ENCODE peak calls at places on chromosomes 3 and 15, in five cellular contexts. D, R, N, O and B are unnamed samples. For H3K4me1, the result is how much of the 10 kb centered on the place peaks cover.

GRCh38 chr3:46902188-46902631 is 24.7 kb downstream of the PTH1R start:
- DNase-seq in D (peak), R (no peak), N (no peak), O (no peak), B (no peak)

GRCh38 chr3:159175391-159175725 is 373.5 kb downstream of the MFSD1 start:
- DNase-seq in D (no peak), R (no peak), N (no peak), O (no peak), B (no peak)

GRCh38 chr3:11627612-11628011 is 16.1 kb downstream of the VGLL4 start:
- DNase-seq in D (no peak), R (no peak), N (no peak), O (no peak), B (no peak)

GRCh38 chr3:16290827-16291196 is 25.8 kb downstream of the OXNAD1 start:
- DNase-seq in D (no peak), R (no peak), N (peak), O (no peak), B (no peak)

GRCh38 chr3:69691860-69692259 is 47.4 kb upstream of the MITF start:
- DNase-seq in D (no peak), R (no peak), N (no peak), O (no peak), B (no peak)

GRCh38 chr3:79898907-79899306 is 131.1 kb upstream of the ROBO1 start:
- DNase-seq in D (no peak), R (no peak), N (no peak), O (no peak), B (no peak)

GRCh38 chr15:90826886-90827435 is 41.4 kb upstream of the FURIN start:
- DNase-seq in D (no peak), R (no peak), N (no peak), O (no peak), B (no peak)

GRCh38 chr3:119628816-119629445 is 31.2 kb downstream of the PLA1A start:
- DNase-seq in D (no peak), R (peak), N (no peak), O (no peak), B (no peak)

GRCh38 chr3:58411036-58411435 is 22.6 kb downstream of the PDHB start:
- DNase-seq in D (no peak), R (no peak), N (no peak), O (no peak), B (no peak)

GRCh38 chr3:141057436-141057835 is 6.3 kb downstream of the SPSB4 start:
- DNase-seq in D (no peak), R (no peak), N (no peak), O (no peak), B (no peak)

GRCh38 chr15:53976844-53977392 is 1.3 kb upstream of the UNC13C start:
- DNase-seq in D (peak), R (no peak), N (no peak), O (no peak), B (peak)

GRCh38 chr15:100772478-100773378 is 106.9 kb upstream of the ALDH1A3 start:
- DNase-seq in D (no peak), R (no peak), N (no peak), O (no peak), B (no peak)

GRCh38 chr15:25670025-25670554 is 193.0 kb downstream of the ATP10A start:
- DNase-seq in D (no peak), R (peak), N (peak), O (peak), B (peak)

GRCh38 chr15:101615414-101615985 is 36.7 kb downstream of the TM2D3 start:
- DNase-seq in D (no peak), R (peak), N (peak), O (no peak), B (no peak)

GRCh38 chr3:100151024-100151707 is 36.9 kb upstream of the FILIP1L start:
- DNase-seq in D (no peak), R (no peak), N (no peak), O (no peak), B (no peak)

GRCh38 chr3:197518794-197519451 is 36.8 kb downstream of the BDH1 start:
- DNase-seq in D (no peak), R (no peak), N (no peak), O (no peak), B (no peak)

GRCh38 chr3:135106445-135106844 is 311.4 kb downstream of the EPHB1 start:
- DNase-seq in D (peak), R (peak), N (peak), O (peak), B (peak)

GRCh38 chr15:93146196-93146595 is 57.2 kb upstream of the RGMA start:
- DNase-seq in D (no peak), R (no peak), N (no peak), O (no peak), B (no peak)

GRCh38 chr3:123320224-123320623 is 118.5 kb downstream of the SEC22A start:
- DNase-seq in D (no peak), R (no peak), N (no peak), O (no peak), B (no peak)

GRCh38 chr15:64324513-64324912 is 31.5 kb downstream of the CSNK1G1 start:
- DNase-seq in D (no peak), R (no peak), N (no peak), O (peak), B (no peak)

GRCh38 chr15:59420986-59421618 is 16.9 kb upstream of the FAM81A start:
- DNase-seq in D (no peak), R (no peak), N (peak), O (peak), B (peak)

GRCh38 chr15:73852507-73852906 is 20.9 kb upstream of the TBC1D21 start:
- DNase-seq in D (no peak), R (no peak), N (no peak), O (no peak), B (no peak)

GRCh38 chr3:190381356-190381940 is 6.5 kb upstream of the CLDN16 start:
- DNase-seq in D (no peak), R (no peak), N (no peak), O (peak), B (no peak)

GRCh38 chr15:39127925-39128617 is 452.8 kb upstream of the THBS1 start:
- DNase-seq in D (no peak), R (no peak), N (peak), O (peak), B (peak)

GRCh38 chr15:80026310-80026709 is 33.2 kb upstream of the ZFAND6 start:
- DNase-seq in D (no peak), R (no peak), N (no peak), O (no peak), B (no peak)

GRCh38 chr15:97114900-97115763 is 784.6 kb downstream of the NR2F2 start:
- DNase-seq in D (no peak), R (no peak), N (no peak), O (no peak), B (no peak)

GRCh38 chr3:137013955-137014688 is 56.3 kb downstream of the IL20RB start:
- DNase-seq in D (peak), R (peak), N (peak), O (peak), B (peak)

GRCh38 chr3:186949281-186949982 is 19.1 kb downstream of the ST6GAL1 start:
- DNase-seq in D (no peak), R (no peak), N (no peak), O (peak), B (no peak)

GRCh38 chr3:23219117-23219516 is 16.0 kb downstream of the UBE2E2 start:
- DNase-seq in D (no peak), R (no peak), N (no peak), O (no peak), B (no peak)

GRCh38 chr15:44712108-44713005 is 1.0 kb downstream of the B2M start:
- DNase-seq in D (peak), R (peak), N (peak), O (peak), B (peak)

GRCh38 chr15:32029862-32030781 is at the start of gene CHRNA7:
- DNase-seq in D (peak), R (peak), N (peak), O (peak), B (peak)

GRCh38 chr15:77107531-77108355 is 36.8 kb upstream of the TSPAN3 start:
- DNase-seq in D (no peak), R (peak), N (peak), O (peak), B (peak)

GRCh38 chr15:61038387-61038786 is 190.7 kb downstream of the RORA start:
- DNase-seq in D (no peak), R (peak), N (peak), O (peak), B (no peak)

GRCh38 chr3:25037049-25037547 is 391.0 kb upstream of the RARB start:
- DNase-seq in D (no peak), R (no peak), N (peak), O (no peak), B (no peak)

GRCh38 chr15:45268135-45268534 is 16.1 kb downstream of the SLC28A2 start:
- DNase-seq in D (no peak), R (no peak), N (no peak), O (no peak), B (peak)

DNA sequence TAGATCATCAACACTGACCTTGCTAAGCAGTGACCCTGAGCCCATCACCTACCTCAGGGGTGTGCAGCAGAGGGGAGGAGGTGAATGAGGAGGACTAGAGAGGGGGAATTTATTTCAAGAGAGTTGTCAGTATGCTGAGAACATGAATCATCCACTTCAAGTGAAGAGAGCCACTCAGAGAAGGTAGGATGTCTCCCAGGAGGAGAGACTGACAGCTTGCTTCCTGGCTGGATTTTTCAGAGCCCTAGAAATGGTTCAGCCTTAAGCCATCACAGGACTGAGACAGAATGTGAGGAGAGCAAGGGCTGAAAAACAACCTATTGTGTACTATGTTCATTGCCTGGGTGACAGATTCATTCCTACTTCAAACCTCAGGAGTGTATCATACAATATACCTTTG is 34.8 kb downstream of the CCNL1 start:
- DNase-seq in D (no peak), R (no peak), N (no peak), O (no peak), B (no peak)
- H3K4me1 ChIP-seq in D (under half), R (under half), N (half or more), O (under half), B (half or more)

DNA sequence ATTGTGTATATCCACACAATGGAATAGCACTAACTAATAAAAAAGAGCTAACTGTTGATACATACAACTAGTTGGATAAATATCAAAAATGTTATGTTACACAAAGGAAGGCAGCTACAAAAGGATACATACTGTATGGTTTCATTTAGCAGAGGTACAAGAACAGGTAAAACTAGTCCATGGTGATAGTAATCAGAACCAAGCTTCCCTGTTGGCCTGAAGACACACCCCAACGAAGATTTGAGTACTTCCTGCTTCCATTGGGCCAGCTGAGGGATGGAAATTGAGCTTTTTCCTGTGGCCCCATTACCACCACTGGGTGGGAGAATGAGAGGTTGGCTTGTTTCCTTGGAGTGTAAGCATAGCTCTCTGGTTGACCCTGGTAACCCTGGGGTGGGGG is 117.3 kb upstream of the CADPS start:
- DNase-seq in D (no peak), R (no peak), N (no peak), O (no peak), B (no peak)
- H3K4me1 ChIP-seq in D (under half), R (under half), N (under half), O (under half), B (under half)

GRCh38 chr3:149390772-149391212 is 13.3 kb upstream of the TM4SF1 start:
- DNase-seq in D (no peak), R (no peak), N (no peak), O (peak), B (no peak)

GRCh38 chr3:149388001-149388435 is 10.6 kb upstream of the TM4SF1 start:
- DNase-seq in D (no peak), R (no peak), N (peak), O (peak), B (no peak)

GRCh38 chr3:149390316-149390715 is 12.9 kb upstream of the TM4SF1 start:
- DNase-seq in D (no peak), R (no peak), N (no peak), O (no peak), B (no peak)

GRCh38 chr3:149386299-149386606 is 8.8 kb upstream of the TM4SF1 start:
- DNase-seq in D (no peak), R (no peak), N (no peak), O (no peak), B (no peak)

GRCh38 chr3:149388714-149389417 is 11.4 kb upstream of the TM4SF1 start:
- DNase-seq in D (no peak), R (no peak), N (no peak), O (no peak), B (no peak)
- H3K4me1 ChIP-seq in D (under half), R (under half), N (under half), O (under half), B (half or more)

GRCh38 chr3:149374391-149374790 is 3.1 kb downstream of the TM4SF1 start:
- DNase-seq in D (no peak), R (no peak), N (peak), O (no peak), B (no peak)
- H3K4me1 ChIP-seq in D (under half), R (under half), N (under half), O (under half), B (half or more)

DNA sequence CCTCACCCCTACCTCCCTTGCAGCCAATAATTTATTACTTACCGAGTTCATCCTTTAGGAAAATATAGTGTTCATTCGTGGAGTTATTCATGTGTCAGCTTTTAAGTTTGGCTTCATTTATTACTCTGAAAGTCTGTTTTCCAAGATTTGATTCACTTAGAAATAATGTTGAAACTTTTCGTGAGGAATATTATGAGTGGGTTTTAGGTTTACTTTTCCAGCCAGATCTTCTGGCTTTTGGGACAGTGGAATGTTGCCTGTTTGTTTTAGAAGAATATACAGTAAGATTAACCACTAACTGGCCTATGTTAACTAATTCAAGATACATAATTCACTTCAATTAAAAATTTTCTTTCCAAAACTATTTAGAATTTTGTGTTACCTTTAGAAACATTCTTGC is 160.9 kb upstream of the CGNL1 start:
- DNase-seq in D (no peak), R (no peak), N (no peak), O (peak), B (no peak)
- H3K4me1 ChIP-seq in D (under half), R (half or more), N (under half), O (under half), B (under half)

GRCh38 chr3:39095146-39095677 is 12.2 kb downstream of the GORASP1 start:
- DNase-seq in D (no peak), R (no peak), N (no peak), O (no peak), B (no peak)
- H3K4me1 ChIP-seq in D (under half), R (under half), N (under half), O (under half), B (under half)

GRCh38 chr3:174089592-174089991 is 692.0 kb downstream of the NLGN1 start:
- DNase-seq in D (no peak), R (no peak), N (no peak), O (no peak), B (no peak)

GRCh38 chr3:174097686-174098085 is 700.1 kb downstream of the NLGN1 start:
- DNase-seq in D (no peak), R (no peak), N (no peak), O (no peak), B (no peak)

GRCh38 chr3:174099724-174100123 is 702.2 kb downstream of the NLGN1 start:
- DNase-seq in D (no peak), R (no peak), N (no peak), O (no peak), B (no peak)

DNA sequence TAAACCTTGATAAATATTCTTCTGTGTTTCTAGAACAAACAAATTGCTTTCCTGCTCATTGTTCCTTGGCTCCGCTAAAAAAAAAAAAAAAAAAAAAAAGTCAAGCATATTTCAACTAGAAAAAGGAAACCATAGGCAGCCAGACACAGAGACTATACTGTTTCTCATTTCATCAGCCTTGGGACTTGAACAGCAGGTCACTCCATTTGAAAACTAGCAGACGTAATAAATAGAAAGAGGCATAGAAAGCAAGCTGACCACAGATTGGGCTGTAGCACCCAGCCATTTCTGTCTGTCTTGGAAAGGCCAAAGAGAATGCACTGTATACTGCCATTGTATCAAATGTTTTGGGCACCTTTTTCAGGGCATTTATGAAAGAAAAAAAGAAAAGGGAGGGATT is 697.1 kb downstream of the NLGN1 start:
- DNase-seq in D (no peak), R (no peak), N (no peak), O (no peak), B (no peak)
- H3K4me1 ChIP-seq in D (under half), R (under half), N (under half), O (under half), B (under half)